ENCODE peak calls at places on chromosomes 13 and 19, in five cellular contexts. One of them, this sample, is unnamed.

GRCh38 chr13:93450226-93450625 is 223.6 kb downstream of the GPC6 start:
- DNase-seq in upper lobe of left lung: no peak
- DNase-seq in heart left ventricle: no peak
- DNase-seq in Peyer's patch: no peak
- DNase-seq in aorta: no peak
- DNase-seq in this sample: no peak

GRCh38 chr13:45522571-45522970 is 57.8 kb downstream of the COG3 start:
- DNase-seq in upper lobe of left lung: no peak
- DNase-seq in heart left ventricle: no peak
- DNase-seq in Peyer's patch: no peak
- DNase-seq in aorta: no peak
- DNase-seq in this sample: no peak

GRCh38 chr19:51181377-51181912 is 39.3 kb downstream of the SIGLEC7 start:
- DNase-seq in upper lobe of left lung: peak; percentile 77
- DNase-seq in aorta: peak; percentile 26
- DNase-seq in Peyer's patch: no peak
- DNase-seq in heart left ventricle: no peak
- DNase-seq in this sample: no peak

GRCh38 chr13:61010358-61010757 is 405.3 kb downstream of the PCDH20 start:
- DNase-seq in heart left ventricle: no peak
- DNase-seq in aorta: no peak
- DNase-seq in upper lobe of left lung: no peak
- DNase-seq in Peyer's patch: no peak
- DNase-seq in this sample: no peak

GRCh38 chr19:40165362-40165937 is 25.8 kb upstream of the MAP3K10 start:
- DNase-seq in upper lobe of left lung: no peak
- DNase-seq in aorta: peak; percentile 77
- DNase-seq in Peyer's patch: peak; percentile 60
- DNase-seq in heart left ventricle: peak; percentile 81
- DNase-seq in this sample: peak; percentile 90

GRCh38 chr13:53301449-53301848 is 272.8 kb downstream of the OLFM4 start:
- DNase-seq in heart left ventricle: no peak
- DNase-seq in aorta: no peak
- DNase-seq in Peyer's patch: no peak
- DNase-seq in upper lobe of left lung: no peak
- DNase-seq in this sample: no peak

GRCh38 chr13:36945078-36945477 is 25.0 kb upstream of the SMAD9 start:
- DNase-seq in heart left ventricle: no peak
- DNase-seq in aorta: no peak
- DNase-seq in Peyer's patch: no peak
- DNase-seq in upper lobe of left lung: no peak
- DNase-seq in this sample: no peak

GRCh38 chr13:21549633-21550032 is 54.3 kb downstream of the MICU2 start:
- DNase-seq in upper lobe of left lung: no peak
- DNase-seq in aorta: no peak
- DNase-seq in Peyer's patch: no peak
- DNase-seq in heart left ventricle: no peak
- DNase-seq in this sample: no peak

GRCh38 chr19:49560358-49560900 is 19.9 kb downstream of the NOSIP start:
- DNase-seq in Peyer's patch: peak; percentile 63
- DNase-seq in upper lobe of left lung: no peak
- DNase-seq in heart left ventricle: peak; percentile 65
- DNase-seq in aorta: peak; percentile 71
- DNase-seq in this sample: peak; percentile 60

DNA sequence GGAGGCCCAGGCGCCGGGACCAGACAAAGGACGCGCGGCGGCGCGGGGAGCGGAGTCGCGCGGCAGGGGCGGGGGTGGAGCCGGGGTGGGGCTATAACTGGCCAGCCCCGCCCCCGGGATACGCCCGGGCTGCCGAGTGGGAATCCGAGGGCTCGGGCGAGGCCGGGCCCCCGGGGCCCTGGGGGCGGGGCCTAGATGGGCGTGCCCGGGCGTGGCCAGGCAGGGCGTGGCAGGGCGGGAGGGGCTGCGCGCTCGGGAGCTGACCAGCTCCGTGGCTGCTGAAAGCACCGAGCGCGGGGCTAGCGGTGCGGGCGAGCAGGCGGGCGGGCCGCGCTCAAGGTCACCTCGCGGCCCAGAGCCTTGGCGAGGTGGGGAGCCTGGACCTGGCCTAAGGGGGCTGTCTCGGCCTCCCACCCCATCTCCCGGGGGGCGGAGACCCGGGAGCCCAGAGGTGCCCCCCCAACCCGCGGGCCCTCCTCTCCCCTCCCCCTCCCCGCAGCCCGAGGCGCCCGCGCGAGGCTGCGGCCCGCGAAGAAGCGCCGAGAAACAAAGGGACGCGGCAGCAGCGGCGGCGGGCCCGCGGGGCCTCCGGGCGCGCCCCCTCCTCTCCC is 1.3 kb downstream of the ELAVL3 start:
- DNase-seq in aorta: peak; percentile 46
- DNase-seq in Peyer's patch: peak; percentile 57
- DNase-seq in heart left ventricle: no peak
- DNase-seq in upper lobe of left lung: peak; percentile 91
- DNase-seq in this sample: peak; percentile 100
- H3K4me3 ChIP-seq in aorta: no peak overlapping the region
- H3K4me3 ChIP-seq in Peyer's patch: peak overlapping the region; percentile 6
- H3K4me3 ChIP-seq in heart left ventricle: peak overlapping the region; percentile 2
- H3K4me3 ChIP-seq in upper lobe of left lung: peak overlapping the region; percentile 15
- H3K4me3 ChIP-seq in this sample: peak overlapping the region; percentile 29

DNA sequence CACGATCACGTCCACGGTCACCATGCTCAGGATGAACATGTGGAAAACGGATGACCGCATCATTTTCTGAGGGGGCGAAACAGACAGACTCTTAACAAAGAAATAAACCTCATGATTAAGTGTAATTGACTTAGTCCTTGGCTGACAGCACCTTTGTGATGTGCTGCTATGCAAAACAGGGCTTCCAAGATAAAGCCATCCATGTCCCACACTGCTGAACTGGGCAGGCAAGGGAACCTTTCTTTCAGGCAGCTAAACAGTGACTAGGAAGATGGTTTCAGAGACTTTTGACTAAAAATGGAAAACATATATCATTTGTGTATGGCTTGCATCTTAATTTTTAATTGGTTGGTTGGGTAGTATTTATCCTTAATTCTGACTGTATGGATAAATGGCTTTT is 157.8 kb downstream of the NALCN start:
- DNase-seq in Peyer's patch: no peak
- DNase-seq in heart left ventricle: no peak
- DNase-seq in upper lobe of left lung: no peak
- DNase-seq in aorta: no peak
- DNase-seq in this sample: no peak
- H3K36me3 ChIP-seq in Peyer's patch: no peaks in the 10 kb centered on the region
- H3K36me3 ChIP-seq in heart left ventricle: peaks cover 5% of the 10 kb centered on the region
- H3K36me3 ChIP-seq in upper lobe of left lung: no peaks in the 10 kb centered on the region
- H3K36me3 ChIP-seq in aorta: no peaks in the 10 kb centered on the region
- H3K36me3 ChIP-seq in this sample: no peaks in the 10 kb centered on the region

GRCh38 chr19:47538812-47539211 is 23.9 kb upstream of the NAPA start:
- DNase-seq in heart left ventricle: no peak
- DNase-seq in upper lobe of left lung: no peak
- DNase-seq in aorta: no peak
- DNase-seq in Peyer's patch: no peak
- DNase-seq in this sample: no peak
- H3K27me3 ChIP-seq in heart left ventricle: no peaks in the 10 kb centered on the region
- H3K27me3 ChIP-seq in upper lobe of left lung: no peaks in the 10 kb centered on the region
- H3K27me3 ChIP-seq in aorta: no peaks in the 10 kb centered on the region
- H3K27me3 ChIP-seq in Peyer's patch: no peaks in the 10 kb centered on the region
- H3K27me3 ChIP-seq in this sample: no peaks in the 10 kb centered on the region

GRCh38 chr13:77519808-77520207 is 15.7 kb upstream of the SCEL start:
- DNase-seq in aorta: no peak
- DNase-seq in Peyer's patch: no peak
- DNase-seq in heart left ventricle: no peak
- DNase-seq in upper lobe of left lung: no peak
- DNase-seq in this sample: no peak

GRCh38 chr13:77521194-77521593 is 14.3 kb upstream of the SCEL start:
- DNase-seq in heart left ventricle: no peak
- DNase-seq in upper lobe of left lung: no peak
- DNase-seq in Peyer's patch: no peak
- DNase-seq in aorta: no peak
- DNase-seq in this sample: no peak

GRCh38 chr13:77516342-77516789 is 19.1 kb upstream of the SCEL start:
- DNase-seq in upper lobe of left lung: no peak
- DNase-seq in Peyer's patch: no peak
- DNase-seq in aorta: no peak
- DNase-seq in heart left ventricle: no peak
- DNase-seq in this sample: no peak

GRCh38 chr13:77515785-77516184 is 19.7 kb upstream of the SCEL start:
- DNase-seq in Peyer's patch: no peak
- DNase-seq in aorta: no peak
- DNase-seq in upper lobe of left lung: no peak
- DNase-seq in heart left ventricle: no peak
- DNase-seq in this sample: no peak

GRCh38 chr13:77518266-77518665 is 17.2 kb upstream of the SCEL start:
- DNase-seq in Peyer's patch: no peak
- DNase-seq in aorta: no peak
- DNase-seq in heart left ventricle: no peak
- DNase-seq in upper lobe of left lung: no peak
- DNase-seq in this sample: no peak
- H3K4me3 ChIP-seq in Peyer's patch: no peak overlapping the region
- H3K4me3 ChIP-seq in aorta: no peak overlapping the region
- H3K4me3 ChIP-seq in heart left ventricle: no peak overlapping the region
- H3K4me3 ChIP-seq in upper lobe of left lung: no peak overlapping the region
- H3K4me3 ChIP-seq in this sample: no peak overlapping the region

GRCh38 chr19:34393031-34393430 is 11.2 kb upstream of the PDCD2L start:
- DNase-seq in Peyer's patch: no peak
- DNase-seq in heart left ventricle: no peak
- DNase-seq in aorta: no peak
- DNase-seq in upper lobe of left lung: no peak
- DNase-seq in this sample: no peak
- H3K36me3 ChIP-seq in Peyer's patch: no peaks in the 10 kb centered on the region
- H3K36me3 ChIP-seq in heart left ventricle: peaks cover 100% of the 10 kb centered on the region
- H3K36me3 ChIP-seq in aorta: no peaks in the 10 kb centered on the region
- H3K36me3 ChIP-seq in upper lobe of left lung: peaks cover 10% of the 10 kb centered on the region
- H3K36me3 ChIP-seq in this sample: peaks cover 37% of the 10 kb centered on the region

GRCh38 chr19:44943801-44944249 is 1.8 kb downstream of the APOC4 start:
- DNase-seq in aorta: peak; percentile 89
- DNase-seq in Peyer's patch: no peak
- DNase-seq in heart left ventricle: peak; percentile 67
- DNase-seq in upper lobe of left lung: peak; percentile 58
- DNase-seq in this sample: peak; percentile 58

GRCh38 chr19:44949550-44949949 is 3.7 kb downstream of the APOC2 start:
- DNase-seq in Peyer's patch: no peak
- DNase-seq in upper lobe of left lung: no peak
- DNase-seq in heart left ventricle: no peak
- DNase-seq in aorta: no peak
- DNase-seq in this sample: no peak

GRCh38 chr19:44948763-44949374 is 3.0 kb downstream of the APOC2 start:
- DNase-seq in aorta: no peak
- DNase-seq in heart left ventricle: no peak
- DNase-seq in upper lobe of left lung: no peak
- DNase-seq in Peyer's patch: no peak
- DNase-seq in this sample: no peak

GRCh38 chr19:44948237-44948636 is 2.4 kb downstream of the APOC2 start:
- DNase-seq in heart left ventricle: no peak
- DNase-seq in Peyer's patch: no peak
- DNase-seq in upper lobe of left lung: no peak
- DNase-seq in aorta: no peak
- DNase-seq in this sample: no peak

DNA sequence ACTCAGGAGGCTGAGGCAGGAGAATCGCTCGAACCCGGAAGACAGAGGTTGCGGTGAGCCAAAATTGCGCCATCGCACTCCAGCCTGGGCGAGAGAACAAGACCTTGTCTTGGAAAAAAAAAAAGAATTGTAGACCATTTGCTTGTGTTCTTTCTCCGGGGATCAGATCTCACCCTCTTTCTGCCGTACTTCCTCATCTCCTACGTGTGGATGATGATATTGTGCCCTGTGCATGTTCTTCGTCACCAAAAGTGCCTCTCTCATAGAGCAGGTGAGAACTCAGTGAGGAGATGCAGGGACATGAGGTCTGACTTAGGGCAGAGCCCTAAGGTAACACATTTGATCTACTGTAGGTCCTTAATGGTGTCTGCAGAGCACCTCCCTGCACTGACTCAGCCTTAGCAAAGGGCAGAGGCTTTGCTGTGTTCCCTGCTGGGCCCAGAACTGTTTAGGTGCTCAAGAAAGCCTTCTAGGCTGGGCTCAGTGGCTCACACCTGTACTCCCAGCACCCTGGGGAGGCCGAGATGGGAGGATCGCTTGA is 1.3 kb downstream of the APOC2 start:
- DNase-seq in aorta: no peak
- DNase-seq in heart left ventricle: no peak
- DNase-seq in upper lobe of left lung: no peak
- DNase-seq in Peyer's patch: no peak
- DNase-seq in this sample: no peak
- H3K27me3 ChIP-seq in aorta: no peaks in the 10 kb centered on the region
- H3K27me3 ChIP-seq in heart left ventricle: no peaks in the 10 kb centered on the region
- H3K27me3 ChIP-seq in upper lobe of left lung: no peaks in the 10 kb centered on the region
- H3K27me3 ChIP-seq in Peyer's patch: no peaks in the 10 kb centered on the region
- H3K27me3 ChIP-seq in this sample: no peaks in the 10 kb centered on the region

GRCh38 chr19:4052993-4053422 is 13.7 kb downstream of the ZBTB7A start:
- DNase-seq in upper lobe of left lung: no peak
- DNase-seq in Peyer's patch: peak; percentile 83
- DNase-seq in aorta: no peak
- DNase-seq in heart left ventricle: no peak
- DNase-seq in this sample: no peak
- H3K4me3 ChIP-seq in upper lobe of left lung: peak overlapping the region; percentile 15
- H3K4me3 ChIP-seq in Peyer's patch: peak overlapping the region; percentile 33
- H3K4me3 ChIP-seq in aorta: no peak overlapping the region
- H3K4me3 ChIP-seq in heart left ventricle: no peak overlapping the region
- H3K4me3 ChIP-seq in this sample: no peak overlapping the region